ENCODE peak calls at places on chromosomes 4 and X, in ten cellular contexts. M is central memory CD4-positive, alpha-beta T cell; J is fibroblast of the conjunctiva; O is RPMI7951; L is KBM-7; I is type B pancreatic cell; X is NCI-H510A; W is GM13976; Q is tibial nerve; A is fibroblast of the aortic adventitia. K is an unnamed sample.

GRCh38 chr4:103197765-103198110 is 405 bp downstream of the CENPE start:
- DNase-seq in M (no peak), J (no peak), O (no peak), L (no peak), I (no peak), X (no peak), W (no peak), Q (no peak), A (no peak), K (peak)

GRCh38 chr4:118833192-118833820 is 2.6 kb downstream of the SEC24D start:
- DNase-seq in M (no peak), J (no peak), O (no peak), L (no peak), I (no peak), X (no peak), W (no peak), Q (no peak), A (no peak), K (no peak)

GRCh38 chr4:111649308-111649707 is 495.9 kb upstream of the FAM241A start:
- DNase-seq in M (no peak), J (no peak), O (no peak), L (no peak), I (no peak), X (no peak), W (no peak), Q (no peak), A (no peak), K (no peak)

GRCh38 chrX:77003956-77004355 is 443.2 kb upstream of the FGF16 start:
- DNase-seq in M (no peak), J (no peak), O (no peak), L (no peak), I (no peak), X (no peak), W (no peak), Q (no peak), A (peak), K (no peak)

GRCh38 chr4:52643846-52644245 is 15.3 kb downstream of the USP46 start:
- DNase-seq in M (no peak), J (peak), O (peak), L (no peak), I (no peak), X (no peak), W (no peak), Q (peak), A (peak), K (no peak)

GRCh38 chr4:125254111-125254510 is 60.6 kb upstream of the FAT4 start:
- DNase-seq in M (no peak), J (peak), O (no peak), L (no peak), I (no peak), X (no peak), W (no peak), Q (no peak), A (peak), K (no peak)

GRCh38 chr4:98522603-98523395 is 135.6 kb downstream of the TSPAN5 start:
- DNase-seq in M (no peak), J (peak), O (peak), L (no peak), I (no peak), X (no peak), W (no peak), Q (no peak), A (peak), K (no peak)

GRCh38 chr4:119113033-119113655 is 22.5 kb upstream of the MYOZ2 start:
- DNase-seq in M (no peak), J (peak), O (peak), L (peak), I (no peak), X (no peak), W (no peak), Q (no peak), A (peak), K (no peak)

GRCh38 chrX:140710710-140711109 is 1.2 kb downstream of the LINC00632 start:
- DNase-seq in M (no peak), J (peak), O (no peak), L (no peak), I (no peak), X (no peak), W (no peak), Q (no peak), A (no peak), K (no peak)

GRCh38 chr4:144955104-144955503 is 142.9 kb downstream of the ANAPC10 start:
- DNase-seq in M (no peak), J (no peak), O (no peak), L (no peak), I (no peak), X (no peak), W (no peak), Q (no peak), A (no peak), K (no peak)

GRCh38 chr4:147787204-147787603 is 55.3 kb downstream of the ARHGAP10 start:
- DNase-seq in M (no peak), J (no peak), O (peak), L (no peak), I (no peak), X (no peak), W (no peak), Q (no peak), A (peak), K (no peak)

GRCh38 chr4:53196195-53196641 is 169.6 kb downstream of the SCFD2 start:
- DNase-seq in M (no peak), J (peak), O (peak), L (no peak), I (no peak), X (no peak), W (no peak), Q (no peak), A (peak), K (no peak)

GRCh38 chr4:10098770-10099139 is 17.8 kb downstream of the WDR1 start:
- DNase-seq in M (no peak), J (no peak), O (peak), L (no peak), I (no peak), X (no peak), W (no peak), Q (no peak), A (peak), K (no peak)

GRCh38 chrX:80511969-80512760 is 91.9 kb downstream of the TENT5D start:
- DNase-seq in M (no peak), J (no peak), O (peak), L (peak), I (no peak), X (no peak), W (no peak), Q (no peak), A (peak), K (no peak)

GRCh38 chr4:139609647-139610046 is 53.6 kb upstream of the SETD7 start:
- DNase-seq in M (no peak), J (no peak), O (no peak), L (peak), I (no peak), X (no peak), W (no peak), Q (no peak), A (peak), K (no peak)

GRCh38 chr4:38130884-38131283 is 170.7 kb downstream of the PTTG2 start:
- DNase-seq in M (no peak), J (no peak), O (no peak), L (no peak), I (no peak), X (no peak), W (no peak), Q (no peak), A (no peak), K (no peak)

GRCh38 chr4:94226763-94227162 is 19.1 kb downstream of the SMARCAD1 start:
- DNase-seq in M (no peak), J (no peak), O (no peak), L (no peak), I (no peak), X (no peak), W (no peak), Q (no peak), A (no peak), K (no peak)

GRCh38 chr4:53068755-53069154 is 206.6 kb downstream of the RASL11B start:
- DNase-seq in M (no peak), J (no peak), O (peak), L (no peak), I (no peak), X (no peak), W (no peak), Q (no peak), A (peak), K (no peak)

GRCh38 chr4:183443609-183444148 is 757 bp upstream of the CDKN2AIP start:
- DNase-seq in M (no peak), J (no peak), O (no peak), L (peak), I (no peak), X (peak), W (no peak), Q (peak), A (no peak), K (peak)

GRCh38 chrX:153735274-153735673 is 10.6 kb downstream of the ABCD1 start:
- DNase-seq in M (peak), J (no peak), O (peak), L (no peak), I (no peak), X (no peak), W (no peak), Q (no peak), A (no peak), K (peak)

GRCh38 chr4:10808591-10808990 is 124.0 kb upstream of the CLNK start:
- DNase-seq in M (no peak), J (peak), O (no peak), L (no peak), I (no peak), X (no peak), W (no peak), Q (no peak), A (peak), K (no peak)

GRCh38 chr4:163350672-163351071 is 7.0 kb downstream of the NPY5R start:
- DNase-seq in M (no peak), J (no peak), O (no peak), L (no peak), I (no peak), X (no peak), W (no peak), Q (no peak), A (no peak), K (no peak)

GRCh38 chr4:94455081-94455480 is 3.3 kb downstream of the PDLIM5 start:
- DNase-seq in M (no peak), J (no peak), O (peak), L (no peak), I (no peak), X (no peak), W (no peak), Q (no peak), A (peak), K (no peak)

GRCh38 chr4:183838987-183839712 is 66.0 kb upstream of the STOX2 start:
- DNase-seq in M (no peak), J (no peak), O (no peak), L (peak), I (no peak), X (no peak), W (no peak), Q (no peak), A (peak), K (no peak)

GRCh38 chr4:24729041-24729730 is 66.2 kb upstream of the SOD3 start:
- DNase-seq in M (no peak), J (no peak), O (no peak), L (no peak), I (no peak), X (no peak), W (no peak), Q (no peak), A (peak), K (no peak)

K was measured in Karpas-422.